ENCODE peak calls at places on chromosome 2, in five cellular contexts. P is cardiac muscle cell, D is adrenal gland, A is fibroblast of villous mesenchyme, Y is colonic mucosa. I is an unnamed sample.
A peak's percentile ranks its signal among the peaks of the same experiment; 100 is the strongest.

GRCh38 chr2:238107525-238108422 is 7.6 kb downstream of the ESPNL start:
- DNase-seq in P (no peak), D (no peak), A (no peak), Y (peak; percentile 58), I (no peak)

GRCh38 chr2:191806396-191806795 is 40.5 kb downstream of the CAVIN2 start:
- DNase-seq in P (no peak), D (no peak), A (peak; percentile 32), Y (no peak), I (peak; percentile 8)

GRCh38 chr2:24121469-24121868 is 1.7 kb downstream of the PFN4 start:
- DNase-seq in P (no peak), D (no peak), A (no peak), Y (no peak), I (no peak)

GRCh38 chr2:120677696-120678095 is 58.0 kb upstream of the GLI2 start:
- DNase-seq in P (no peak), D (no peak), A (no peak), Y (no peak), I (no peak)

GRCh38 chr2:70192516-70192915 is 1.7 kb upstream of the C2orf42 start:
- DNase-seq in P (no peak), D (no peak), A (no peak), Y (no peak), I (no peak)

GRCh38 chr2:37672104-37672869 is 845 bp upstream of the CDC42EP3 start:
- DNase-seq in P (peak; percentile 95), D (peak; percentile 75), A (peak; percentile 89), Y (peak; percentile 81), I (peak; percentile 72)

GRCh38 chr2:69612707-69613106 is 30.8 kb downstream of the AAK1 start:
- DNase-seq in P (no peak), D (no peak), A (no peak), Y (no peak), I (no peak)

GRCh38 chr2:191635333-191636234 is 42.4 kb upstream of the NABP1 start:
- DNase-seq in P (no peak), D (no peak), A (peak; percentile 53), Y (no peak), I (peak; percentile 66)

GRCh38 chr2:15763106-15763821 is 171.6 kb downstream of the DDX1 start:
- DNase-seq in P (no peak), D (no peak), A (no peak), Y (no peak), I (no peak)

GRCh38 chr2:763766-764525 is 86.7 kb upstream of the TMEM18 start:
- DNase-seq in P (no peak), D (no peak), A (no peak), Y (no peak), I (no peak)

GRCh38 chr2:101696272-101697123 is 1.0 kb upstream of the MAP4K4 start:
- DNase-seq in P (peak; percentile 13), D (no peak), A (peak; percentile 34), Y (peak; percentile 54), I (no peak)

GRCh38 chr2:145066151-145066661 is 546.3 kb upstream of the ZEB2 start:
- DNase-seq in P (no peak), D (no peak), A (peak; percentile 52), Y (no peak), I (peak; percentile 38)

GRCh38 chr2:227687189-227687588 is 20.6 kb downstream of the SCYGR5 start:
- DNase-seq in P (no peak), D (no peak), A (peak; percentile 66), Y (no peak), I (no peak)

GRCh38 chr2:113179446-113180045 is 5.8 kb downstream of the PSD4 start:
- DNase-seq in P (no peak), D (no peak), A (no peak), Y (no peak), I (no peak)

DNA sequence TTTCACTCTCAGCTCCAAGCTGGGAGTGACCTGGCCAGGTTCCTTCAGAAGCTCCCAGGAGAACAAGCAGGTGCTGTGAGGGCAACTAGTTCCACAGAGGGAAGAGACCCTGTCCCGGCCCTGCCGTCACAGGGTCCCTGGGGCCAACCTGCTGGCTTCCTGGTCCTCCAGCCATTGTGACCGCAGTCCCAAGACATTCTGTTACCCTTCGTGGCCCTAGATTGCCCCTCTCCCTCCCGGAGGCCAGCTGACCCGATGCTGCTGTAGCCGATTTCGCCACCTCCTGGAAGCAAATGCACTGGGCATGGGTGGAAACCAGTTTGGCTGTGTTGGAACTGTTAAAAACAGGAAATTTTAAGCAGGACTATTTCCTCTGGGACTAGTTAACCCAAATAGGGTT is 55.4 kb downstream of the EPAS1 start:
- DNase-seq in P (no peak), D (no peak), A (peak; percentile 45), Y (no peak), I (no peak)
- TF ChIP-seq CTCF in P (peak; percentile 23), D (no peak), A (peak; percentile 47), Y (no peak), I (peak; percentile 7)

DNA sequence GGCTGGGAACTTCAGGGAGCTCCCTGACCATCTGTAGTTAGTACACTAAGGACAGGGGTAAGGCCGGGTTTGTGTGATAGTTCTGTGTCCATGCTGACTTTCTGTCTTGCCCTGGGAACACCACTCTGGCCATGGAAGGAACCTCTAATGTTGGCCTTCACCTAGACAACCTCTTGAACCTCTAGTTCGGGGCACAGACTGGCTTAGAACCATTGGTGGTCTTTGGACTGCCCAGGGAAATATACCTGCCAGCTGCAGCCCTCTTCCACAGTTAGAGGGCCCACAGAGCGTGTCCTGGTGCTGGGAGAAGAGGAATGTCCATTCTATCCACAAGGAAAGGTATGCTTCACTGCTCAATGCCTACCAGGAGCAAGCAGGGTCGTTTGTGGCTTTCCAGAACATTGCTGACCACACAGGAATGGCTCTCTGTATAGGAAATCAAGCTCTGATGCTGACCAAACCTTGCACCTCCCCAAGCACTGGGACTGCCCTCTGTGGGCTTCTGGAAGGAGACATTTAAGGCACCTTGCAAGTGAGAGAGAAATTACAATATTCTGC is 318.8 kb upstream of the EPAS1 start:
- DNase-seq in P (no peak), D (no peak), A (no peak), Y (no peak), I (no peak)
- H3K4me3 ChIP-seq in P (no peak overlapping the region), D (no peak overlapping the region), A (no peak overlapping the region), Y (no peak overlapping the region), I (no peak overlapping the region)

DNA sequence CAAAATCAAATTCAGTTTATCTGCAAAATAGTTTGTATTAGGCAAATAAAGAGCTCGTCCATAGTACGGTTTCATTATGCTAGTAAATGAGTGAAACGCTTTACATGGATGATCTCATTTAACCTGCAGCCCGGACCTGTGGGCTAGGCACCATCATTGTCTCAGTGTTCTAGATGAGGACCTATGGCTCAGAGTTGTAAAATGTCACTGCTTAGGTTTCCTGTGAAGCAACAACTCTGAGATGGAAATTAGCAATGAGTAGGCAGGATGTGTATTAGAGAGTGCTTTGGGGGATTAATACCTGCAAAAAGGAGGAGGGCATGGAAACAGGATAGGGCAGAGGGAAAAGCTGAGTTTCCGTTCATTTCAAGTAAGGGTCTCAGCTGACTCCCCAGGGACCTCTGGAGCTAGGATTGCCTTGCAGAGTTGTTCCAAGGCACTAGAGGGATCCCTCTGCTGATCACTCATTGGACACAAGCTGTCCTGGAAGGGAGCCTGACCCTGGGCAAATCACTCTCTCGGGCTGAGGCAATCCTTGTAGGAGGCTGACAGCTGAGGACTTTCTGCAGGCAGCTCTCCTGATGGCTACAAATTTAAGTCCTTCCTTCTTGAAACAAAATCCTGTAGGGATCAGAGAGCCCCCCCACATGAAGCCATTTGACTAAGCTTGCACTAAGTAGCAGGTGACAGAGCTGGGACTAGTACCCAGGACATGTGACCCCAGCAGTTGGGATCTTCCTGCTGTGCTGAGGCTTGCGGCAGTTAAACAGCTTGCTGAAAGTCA is 58.8 kb upstream of the SIX2 start:
- DNase-seq in P (peak; percentile 38), D (no peak), A (peak; percentile 23), Y (no peak), I (peak; percentile 63)
- TF ChIP-seq CTCF in P (peak; percentile 19), D (no peak), A (peak; percentile 13), Y (no peak), I (peak; percentile 7)

GRCh38 chr2:203852760-203853159 is 14.8 kb upstream of the CTLA4 start:
- DNase-seq in P (no peak), D (no peak), A (no peak), Y (no peak), I (no peak)

GRCh38 chr2:203857656-203858055 is 9.9 kb upstream of the CTLA4 start:
- DNase-seq in P (no peak), D (no peak), A (no peak), Y (no peak), I (no peak)

GRCh38 chr2:203855274-203855673 is 12.3 kb upstream of the CTLA4 start:
- DNase-seq in P (no peak), D (no peak), A (no peak), Y (no peak), I (no peak)

GRCh38 chr2:203853271-203853670 is 14.3 kb upstream of the CTLA4 start:
- DNase-seq in P (no peak), D (no peak), A (no peak), Y (no peak), I (no peak)

GRCh38 chr2:203853722-203854121 is 13.8 kb upstream of the CTLA4 start:
- DNase-seq in P (no peak), D (no peak), A (no peak), Y (no peak), I (no peak)
- H3K4me3 ChIP-seq in P (no peak overlapping the region), D (no peak overlapping the region), A (no peak overlapping the region), Y (no peak overlapping the region), I (no peak overlapping the region)